ENCODE peak calls at places on chromosomes 4 and X, in eight cellular contexts. G, R, M, W, Z, P, Y and E are unnamed samples.
A peak's percentile ranks its signal among the peaks of the same experiment; 100 is the strongest.

GRCh38 chr4:121041307-121042090 is 30.8 kb downstream of the NDNF start:
- DNase-seq in G (no peak), R (no peak), M (no peak), W (no peak), Z (no peak), P (no peak), Y (no peak), E (no peak)

GRCh38 chr4:40749717-40750460 is at the start of gene NSUN7:
- DNase-seq in G (no peak), R (peak; percentile 94), M (no peak), W (peak; percentile 88), Z (peak; percentile 21), P (peak; percentile 95), Y (peak; percentile 68), E (peak; percentile 87)

GRCh38 chr4:85946821-85947220 is 413.0 kb downstream of the MAPK10 start:
- DNase-seq in G (no peak), R (no peak), M (no peak), W (no peak), Z (no peak), P (no peak), Y (no peak), E (no peak)

GRCh38 chr4:3046623-3047022 is 27.7 kb downstream of the HTT-AS start:
- DNase-seq in G (no peak), R (no peak), M (no peak), W (no peak), Z (no peak), P (no peak), Y (no peak), E (no peak)

GRCh38 chrX:24148118-24148517 is 1.4 kb upstream of the ZFX start:
- DNase-seq in G (no peak), R (no peak), M (peak; percentile 11), W (no peak), Z (no peak), P (no peak), Y (no peak), E (no peak)

GRCh38 chr4:26110493-26110892 is 196.5 kb downstream of the SMIM20 start:
- DNase-seq in G (no peak), R (peak; percentile 19), M (no peak), W (no peak), Z (no peak), P (no peak), Y (no peak), E (no peak)

GRCh38 chr4:42995343-42995944 is 102.9 kb downstream of the GRXCR1 start:
- DNase-seq in G (no peak), R (no peak), M (peak; percentile 22), W (no peak), Z (no peak), P (no peak), Y (no peak), E (no peak)

GRCh38 chrX:13077168-13077567 is 32.7 kb upstream of the FAM9C start:
- DNase-seq in G (no peak), R (no peak), M (peak; percentile 47), W (no peak), Z (no peak), P (no peak), Y (no peak), E (no peak)

GRCh38 chr4:73728091-73728741 is 12.2 kb upstream of the CXCL8 start:
- DNase-seq in G (no peak), R (no peak), M (no peak), W (no peak), Z (no peak), P (no peak), Y (no peak), E (no peak)

GRCh38 chr4:4884611-4885010 is 25.1 kb downstream of the MSX1 start:
- DNase-seq in G (no peak), R (no peak), M (no peak), W (no peak), Z (no peak), P (no peak), Y (no peak), E (peak; percentile 52)

GRCh38 chr4:19748470-19748869 is 503.2 kb upstream of the SLIT2 start:
- DNase-seq in G (no peak), R (peak; percentile 15), M (peak; percentile 87), W (peak; percentile 14), Z (peak; percentile 71), P (no peak), Y (peak; percentile 69), E (peak; percentile 57)

DNA sequence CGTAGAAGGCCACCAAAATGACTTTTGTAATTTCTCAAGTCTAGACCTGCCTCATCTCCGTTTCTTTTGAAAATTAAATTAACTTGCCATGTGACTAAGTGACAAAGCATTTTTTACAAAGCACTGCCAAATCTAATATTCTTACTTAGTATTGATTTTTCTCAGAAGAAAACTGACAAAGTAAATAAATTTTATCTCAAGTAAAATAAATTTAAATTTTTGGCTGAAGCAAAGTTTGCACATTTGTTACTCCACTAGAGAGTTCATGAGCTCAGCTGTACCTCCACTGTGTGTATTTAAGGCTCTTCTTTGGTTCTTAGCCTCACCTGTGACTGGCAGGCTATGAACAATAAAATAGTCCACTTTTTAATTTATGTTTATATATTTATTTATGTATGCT is 441.1 kb upstream of the PCDH10 start:
- DNase-seq in G (no peak), R (no peak), M (no peak), W (no peak), Z (no peak), P (no peak), Y (no peak), E (no peak)
- H3K4me3 ChIP-seq in G (no peak overlapping the region), R (no peak overlapping the region), M (no peak overlapping the region), W (no peak overlapping the region), Z (no peak overlapping the region), P (no peak overlapping the region), Y (no peak overlapping the region), E (no peak overlapping the region)

GRCh38 chrX:101390664-101391525 is at the start of gene RPL36A:
- DNase-seq in G (peak; percentile 78), R (peak; percentile 88), M (peak; percentile 89), W (peak; percentile 88), Z (peak; percentile 86), P (peak; percentile 92), Y (peak; percentile 93), E (peak; percentile 97)
- TF ChIP-seq POLR2A in G (peak; percentile 84), R (peak; percentile 94), M (peak; percentile 98), W (peak; percentile 90), Z (peak; percentile 75), P (no peak), Y (peak; percentile 79), E (no peak)

DNA sequence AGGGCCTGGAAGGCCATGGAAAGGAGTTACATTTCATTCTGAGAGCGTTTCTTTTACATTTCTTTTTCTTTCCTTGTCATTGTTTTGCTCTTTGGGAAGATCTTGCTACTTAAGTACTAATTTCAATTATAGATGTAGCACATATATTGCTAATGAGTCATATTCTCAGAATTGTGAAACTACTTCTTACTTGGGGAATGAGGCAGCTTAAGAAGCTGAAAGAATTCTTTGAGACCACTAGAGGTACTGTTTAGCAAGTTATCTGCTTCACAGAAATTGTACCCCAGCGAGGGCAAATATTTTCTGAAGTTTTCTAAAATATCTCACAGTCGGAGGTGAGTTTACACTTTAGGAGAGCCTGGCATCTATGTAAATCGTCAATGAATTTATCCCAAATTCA is 100.6 kb downstream of the AFF2 start:
- DNase-seq in G (no peak), R (no peak), M (no peak), W (no peak), Z (no peak), P (no peak), Y (no peak), E (no peak)
- TF ChIP-seq CTCF in G (no peak), R (no peak), M (no peak), W (no peak), Z (no peak), P (no peak), Y (no peak), E (no peak)

GRCh38 chrX:40008841-40009461 is 88.8 kb downstream of the BCOR start:
- DNase-seq in G (no peak), R (peak; percentile 24), M (no peak), W (peak; percentile 29), Z (peak; percentile 25), P (peak; percentile 84), Y (peak; percentile 69), E (no peak)
- H3K4me3 ChIP-seq in G (no peak overlapping the region), R (no peak overlapping the region), M (no peak overlapping the region), W (peak overlapping the region; percentile 35), Z (no peak overlapping the region), P (peak overlapping the region; percentile 5), Y (peak overlapping the region; percentile 28), E (no peak overlapping the region)

DNA sequence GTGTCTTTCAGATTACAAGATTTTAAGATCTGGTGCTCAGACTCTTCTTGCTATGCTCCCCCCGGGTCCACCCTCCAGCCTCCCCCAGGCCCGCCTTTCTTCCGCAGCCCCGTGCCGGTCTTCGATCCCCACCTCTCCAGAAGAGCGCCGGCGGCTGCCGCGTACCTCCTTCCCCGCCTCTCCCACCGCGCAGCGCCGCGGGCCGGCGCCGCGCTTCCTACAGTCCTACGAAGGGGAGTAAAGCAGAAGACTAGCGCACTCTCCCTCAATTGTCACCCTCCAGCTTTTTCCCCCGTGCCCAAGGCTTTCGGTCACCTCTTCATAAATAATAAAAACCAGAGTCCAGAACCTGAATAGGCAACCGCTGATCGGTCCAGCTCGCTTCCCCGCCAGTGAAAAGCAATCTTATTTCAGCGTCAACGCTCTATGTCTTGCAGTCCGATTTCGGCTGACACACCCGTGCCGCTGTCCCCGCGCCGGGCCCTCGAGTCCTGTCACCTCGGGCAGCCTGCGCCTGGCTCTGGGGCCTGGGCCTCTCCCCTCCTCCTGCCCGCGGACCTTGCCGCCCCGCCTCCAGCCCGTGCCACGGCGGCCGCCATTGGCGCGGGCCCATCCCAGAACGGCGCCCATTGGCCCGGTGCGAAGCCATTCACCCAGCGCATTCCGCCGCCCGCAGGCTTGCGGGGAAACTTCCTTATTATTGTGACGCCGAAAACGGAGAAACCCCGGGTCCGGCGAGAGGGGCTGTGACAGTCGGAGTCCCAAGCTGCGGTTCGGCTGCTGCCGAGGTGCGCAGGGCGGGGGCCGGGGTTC is at the start of gene HERC3:
- DNase-seq in G (peak; percentile 59), R (peak; percentile 93), M (peak; percentile 80), W (peak; percentile 94), Z (peak; percentile 86), P (peak; percentile 98), Y (peak; percentile 94), E (peak; percentile 89)
- TF ChIP-seq POLR2A in G (no peak), R (peak; percentile 76), M (peak; percentile 43), W (peak; percentile 56), Z (peak; percentile 60), P (no peak), Y (peak; percentile 35), E (no peak)

DNA sequence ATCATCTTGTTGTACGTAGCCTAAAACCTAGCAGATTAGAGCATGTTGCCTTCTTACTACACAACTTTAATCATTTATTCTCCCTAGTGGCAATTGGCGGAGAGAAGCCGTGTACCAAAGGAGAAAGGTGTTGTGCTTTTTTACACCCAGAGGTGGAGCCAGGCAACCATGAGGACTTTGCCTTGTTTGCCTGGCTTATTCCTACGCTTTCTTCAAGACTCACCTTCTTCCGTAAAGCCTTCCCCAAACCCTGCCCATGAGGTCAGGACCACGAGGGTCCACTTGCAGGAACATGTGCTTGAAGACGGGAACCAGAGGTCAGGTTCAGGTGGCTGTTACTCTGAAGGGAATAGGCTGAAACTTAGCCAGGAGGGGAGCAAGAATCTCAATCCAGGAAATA is 290.5 kb downstream of the RAB28 start:
- DNase-seq in G (no peak), R (no peak), M (no peak), W (no peak), Z (no peak), P (no peak), Y (no peak), E (no peak)
- TF ChIP-seq CTCF in G (no peak), R (no peak), M (no peak), W (no peak), Z (no peak), P (no peak), Y (no peak), E (no peak)